ENCODE peak calls at places on chromosomes 5 and 9, in nine cellular contexts. F is GM10248; V is IMR-90; P is lung; L is GM12864; S is CD4-positive, alpha-beta T cell; U is coronary artery; H is foreskin fibroblast; G is brain microvascular endothelial cell. N is an unnamed sample.

GRCh38 chr9:121289554-121290370 is 21.8 kb downstream of the GSN start:
- DNase-seq in F (no peak), V (no peak), P (peak), L (no peak), S (no peak), U (no peak), H (peak), G (no peak), N (no peak)

GRCh38 chr9:87882627-87883026 is at the start of gene SPATA31E1:
- DNase-seq in F (no peak), V (no peak), P (no peak), L (no peak), S (no peak), U (no peak), H (no peak), G (no peak), N (no peak)

GRCh38 chr5:138258704-138259285 is 15.6 kb downstream of the GFRA3 start:
- DNase-seq in F (no peak), V (no peak), P (no peak), L (no peak), S (no peak), U (no peak), H (no peak), G (no peak), N (no peak)

GRCh38 chr9:80875947-80876346 is 813.4 kb downstream of the TLE1 start:
- DNase-seq in F (no peak), V (no peak), P (no peak), L (no peak), S (no peak), U (no peak), H (no peak), G (no peak), N (no peak)

GRCh38 chr9:128286435-128286834 is 10.4 kb downstream of the SWI5 start:
- DNase-seq in F (no peak), V (peak), P (no peak), L (no peak), S (no peak), U (no peak), H (peak), G (no peak), N (no peak)

GRCh38 chr5:37436146-37436934 is 57.2 kb downstream of the WDR70 start:
- DNase-seq in F (no peak), V (no peak), P (no peak), L (no peak), S (no peak), U (no peak), H (no peak), G (no peak), N (peak)

GRCh38 chr9:70924905-70925547 is 196.4 kb downstream of the TRPM3 start:
- DNase-seq in F (peak), V (peak), P (peak), L (peak), S (no peak), U (no peak), H (peak), G (peak), N (peak)

GRCh38 chr5:155728857-155729683 is 597.9 kb upstream of the SGCD start:
- DNase-seq in F (no peak), V (no peak), P (no peak), L (no peak), S (no peak), U (no peak), H (peak), G (no peak), N (peak)

GRCh38 chr9:72396247-72397091 is 31.5 kb upstream of the ZFAND5 start:
- DNase-seq in F (no peak), V (peak), P (peak), L (no peak), S (no peak), U (no peak), H (peak), G (no peak), N (no peak)

GRCh38 chr5:160165137-160166068 is 46.2 kb upstream of the PWWP2A start:
- DNase-seq in F (no peak), V (peak), P (peak), L (no peak), S (no peak), U (peak), H (peak), G (peak), N (no peak)

GRCh38 chr5:5135957-5136676 is 4.0 kb upstream of the ADAMTS16 start:
- DNase-seq in F (no peak), V (peak), P (no peak), L (no peak), S (no peak), U (no peak), H (peak), G (no peak), N (no peak)

GRCh38 chr5:7361593-7361992 is 34.3 kb upstream of the ADCY2 start:
- DNase-seq in F (no peak), V (no peak), P (no peak), L (no peak), S (no peak), U (no peak), H (no peak), G (no peak), N (no peak)

GRCh38 chr5:175623086-175623485 is 34.8 kb upstream of the HRH2 start:
- DNase-seq in F (no peak), V (no peak), P (no peak), L (no peak), S (no peak), U (no peak), H (no peak), G (no peak), N (no peak)

GRCh38 chr9:135474915-135475314 is 4.7 kb upstream of the PPP1R26 start:
- DNase-seq in F (no peak), V (no peak), P (no peak), L (no peak), S (no peak), U (no peak), H (peak), G (no peak), N (peak)

GRCh38 chr9:94697972-94698581 is 28.4 kb upstream of the AOPEP start:
- DNase-seq in F (no peak), V (peak), P (peak), L (no peak), S (no peak), U (no peak), H (no peak), G (peak), N (no peak)

GRCh38 chr5:880816-881550 is 11.6 kb downstream of the BRD9 start:
- DNase-seq in F (no peak), V (no peak), P (no peak), L (no peak), S (no peak), U (no peak), H (no peak), G (no peak), N (no peak)

GRCh38 chr5:125151150-125151932 is 404.9 kb upstream of the ZNF608 start:
- DNase-seq in F (no peak), V (no peak), P (no peak), L (no peak), S (no peak), U (no peak), H (no peak), G (no peak), N (no peak)

GRCh38 chr5:59317023-59317771 is 576.3 kb downstream of the PDE4D start:
- DNase-seq in F (no peak), V (peak), P (no peak), L (no peak), S (no peak), U (no peak), H (peak), G (no peak), N (no peak)

GRCh38 chr5:154762261-154762660 is 7.1 kb downstream of the LARP1 start:
- DNase-seq in F (no peak), V (no peak), P (no peak), L (no peak), S (no peak), U (no peak), H (no peak), G (no peak), N (no peak)

GRCh38 chr5:31854181-31854624 is 215.3 kb downstream of the PDZD2 start:
- DNase-seq in F (no peak), V (peak), P (peak), L (no peak), S (no peak), U (no peak), H (peak), G (no peak), N (no peak)

GRCh38 chr9:135340143-135340655 is 139.4 kb upstream of the PPP1R26 start:
- DNase-seq in F (no peak), V (no peak), P (no peak), L (no peak), S (no peak), U (no peak), H (no peak), G (no peak), N (no peak)

DNA sequence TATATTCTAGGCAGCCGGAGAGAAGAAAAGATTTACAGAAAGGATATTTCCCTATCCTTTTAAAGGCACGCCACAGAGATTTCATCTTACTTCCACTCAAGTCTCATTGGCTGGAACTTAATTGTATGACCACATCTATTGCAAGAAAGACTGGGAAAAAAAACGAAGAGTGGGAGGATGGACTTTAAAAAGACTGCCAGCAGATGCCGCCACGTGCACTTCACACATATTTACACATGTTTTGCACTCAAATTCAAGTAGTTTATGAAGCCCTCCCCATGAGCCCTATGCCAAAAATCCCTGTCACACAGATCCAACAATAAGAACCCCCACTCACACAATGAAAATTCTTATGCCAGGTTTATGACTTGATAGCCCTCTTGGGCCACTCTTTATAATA is 138.5 kb upstream of the TYRP1 start:
- DNase-seq in F (no peak), V (peak), P (no peak), L (no peak), S (no peak), U (no peak), H (peak), G (no peak), N (no peak)
- TF ChIP-seq CTCF in F (no peak), V (peak), P (no peak), L (peak), S (no peak), U (no peak), H (no peak), G (peak), N (peak)

GRCh38 chr9:111851536-111851935 is 45.1 kb upstream of the UGCG start:
- DNase-seq in F (no peak), V (peak), P (no peak), L (no peak), S (no peak), U (no peak), H (no peak), G (peak), N (no peak)
- TF ChIP-seq CTCF in F (no peak), V (no peak), P (no peak), L (no peak), S (no peak), U (no peak), H (no peak), G (no peak), N (no peak)

GRCh38 chr9:20528253-20528652 is 94.0 kb downstream of the MLLT3 start:
- DNase-seq in F (no peak), V (no peak), P (no peak), L (no peak), S (no peak), U (no peak), H (no peak), G (no peak), N (no peak)

GRCh38 chr9:20529837-20530236 is 92.5 kb downstream of the MLLT3 start:
- DNase-seq in F (no peak), V (no peak), P (no peak), L (no peak), S (no peak), U (no peak), H (no peak), G (no peak), N (no peak)

GRCh38 chr9:20526500-20527319 is 95.6 kb downstream of the MLLT3 start:
- DNase-seq in F (no peak), V (peak), P (no peak), L (peak), S (no peak), U (no peak), H (peak), G (peak), N (no peak)

GRCh38 chr9:20524776-20525175 is 97.5 kb downstream of the MLLT3 start:
- DNase-seq in F (no peak), V (no peak), P (no peak), L (no peak), S (no peak), U (no peak), H (no peak), G (no peak), N (no peak)
- TF ChIP-seq CTCF in F (peak), V (peak), P (no peak), L (peak), S (no peak), U (no peak), H (no peak), G (peak), N (peak)

DNA sequence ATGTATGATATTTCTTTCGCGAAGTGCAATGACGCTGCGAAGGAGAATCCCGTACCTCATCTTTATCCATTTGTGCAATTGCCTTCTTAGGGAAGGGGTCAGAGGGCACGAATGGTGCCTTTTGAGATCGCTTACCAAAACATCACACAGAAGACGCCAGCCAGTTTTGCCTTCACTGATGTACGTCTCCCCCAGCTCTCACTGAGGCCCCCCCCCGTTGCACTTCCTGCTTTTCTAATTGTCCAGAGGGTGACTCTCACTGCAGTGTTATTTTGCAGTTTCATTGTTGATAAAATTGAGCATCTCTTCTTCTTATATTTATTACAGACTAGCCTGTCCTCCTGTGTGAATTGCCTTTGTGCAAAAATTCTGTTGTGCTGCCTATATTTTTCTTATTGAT is 39.0 kb upstream of the CACNA1B start:
- DNase-seq in F (no peak), V (no peak), P (no peak), L (no peak), S (no peak), U (no peak), H (no peak), G (no peak), N (no peak)
- TF ChIP-seq CTCF in F (no peak), V (no peak), P (no peak), L (no peak), S (no peak), U (no peak), H (no peak), G (no peak), N (no peak)

GRCh38 chr9:23322392-23322791 is 503.6 kb downstream of the ELAVL2 start:
- DNase-seq in F (no peak), V (peak), P (no peak), L (no peak), S (no peak), U (no peak), H (no peak), G (no peak), N (no peak)
- TF ChIP-seq CTCF in F (peak), V (peak), P (no peak), L (no peak), S (no peak), U (no peak), H (no peak), G (peak), N (peak)

GRCh38 chr9:96217756-96218693 is 84.0 kb downstream of the HSD17B3 start:
- DNase-seq in F (peak), V (peak), P (peak), L (no peak), S (peak), U (peak), H (peak), G (peak), N (peak)

GRCh38 chr9:96218821-96219614 is 83.0 kb downstream of the HSD17B3 start:
- DNase-seq in F (peak), V (no peak), P (no peak), L (no peak), S (no peak), U (no peak), H (no peak), G (no peak), N (peak)

GRCh38 chr9:96222132-96222531 is 79.8 kb downstream of the HSD17B3 start:
- DNase-seq in F (no peak), V (no peak), P (no peak), L (no peak), S (no peak), U (no peak), H (no peak), G (no peak), N (peak)

GRCh38 chr9:96217358-96217755 is 84.6 kb downstream of the HSD17B3 start:
- DNase-seq in F (no peak), V (no peak), P (no peak), L (no peak), S (no peak), U (no peak), H (no peak), G (peak), N (no peak)

GRCh38 chr9:96219615-96220257 is 82.2 kb downstream of the HSD17B3 start:
- DNase-seq in F (peak), V (no peak), P (no peak), L (no peak), S (peak), U (no peak), H (peak), G (no peak), N (peak)
- TF ChIP-seq CTCF in F (peak), V (peak), P (peak), L (peak), S (peak), U (peak), H (peak), G (peak), N (peak)

DNA sequence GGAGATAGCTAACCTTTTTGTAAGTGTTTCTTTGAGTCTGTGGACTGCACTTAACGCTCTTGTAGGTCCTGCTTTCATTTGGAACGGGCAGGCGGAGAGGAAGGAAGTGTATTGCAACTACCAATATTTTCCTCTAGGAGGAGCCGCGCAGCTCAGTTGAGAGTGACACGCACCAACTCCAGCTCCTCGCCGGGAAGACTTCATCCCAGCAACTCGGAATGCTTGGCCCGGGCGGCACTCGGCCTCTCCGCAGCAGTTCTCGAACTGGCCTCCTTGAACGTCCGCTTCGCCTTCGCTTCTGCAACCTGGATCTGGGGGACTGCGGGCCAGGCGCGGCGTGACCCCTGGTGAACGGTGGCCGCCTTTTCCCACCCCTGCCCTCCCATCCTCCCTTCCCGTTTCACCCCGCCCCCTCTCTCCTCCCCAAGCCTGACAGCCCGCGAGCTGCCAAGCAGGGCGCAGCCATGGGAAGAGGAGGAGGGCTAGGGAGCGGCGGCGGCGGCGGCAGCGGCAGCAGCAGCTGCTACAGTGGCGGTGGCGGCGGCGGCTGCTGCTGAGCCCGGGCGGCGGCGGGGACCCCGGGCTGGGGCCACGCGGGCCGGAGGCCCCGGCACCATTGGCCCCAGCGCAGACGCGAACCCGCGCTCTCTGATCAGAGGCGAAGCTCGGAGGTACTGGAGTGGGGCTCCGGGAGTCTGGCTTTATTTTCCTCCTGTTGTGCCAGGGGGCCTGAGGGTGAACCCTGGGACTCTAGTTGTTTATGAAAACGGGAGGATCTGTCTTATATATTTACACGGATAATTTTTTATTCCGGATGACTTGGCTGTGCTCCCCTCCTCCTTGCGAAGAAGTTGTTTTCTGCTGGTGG is at the start of gene GHR:
- DNase-seq in F (peak), V (peak), P (peak), L (no peak), S (no peak), U (peak), H (peak), G (peak), N (peak)
- TF ChIP-seq CTCF in F (peak), V (peak), P (peak), L (peak), S (no peak), U (peak), H (peak), G (peak), N (peak)

GRCh38 chr9:108852089-108852488 is 3.7 kb downstream of the ACTL7B start:
- DNase-seq in F (no peak), V (no peak), P (no peak), L (no peak), S (no peak), U (no peak), H (no peak), G (no peak), N (no peak)

GRCh38 chr9:108854094-108854493 is 1.7 kb downstream of the ACTL7B start:
- DNase-seq in F (no peak), V (no peak), P (no peak), L (no peak), S (no peak), U (no peak), H (no peak), G (no peak), N (no peak)

GRCh38 chr9:108851138-108851537 is 4.6 kb downstream of the ACTL7B start:
- DNase-seq in F (no peak), V (no peak), P (no peak), L (no peak), S (no peak), U (no peak), H (no peak), G (no peak), N (no peak)

GRCh38 chr9:108854641-108855528 is 901 bp downstream of the ACTL7B start:
- DNase-seq in F (no peak), V (no peak), P (no peak), L (no peak), S (no peak), U (no peak), H (no peak), G (no peak), N (no peak)

GRCh38 chr9:108850293-108850897 is 5.4 kb downstream of the ACTL7B start:
- DNase-seq in F (no peak), V (peak), P (no peak), L (no peak), S (no peak), U (no peak), H (peak), G (no peak), N (no peak)
- TF ChIP-seq CTCF in F (peak), V (peak), P (no peak), L (peak), S (no peak), U (no peak), H (peak), G (peak), N (peak)

N was measured in GM13977.